ENCODE peak calls at places on chromosomes 16 and 17, in nine cellular contexts. One of them, this sample, is unnamed.

GRCh38 chr17:41917957-41918391 is 777 bp downstream of the ACLY start:
- DNase-seq in RWPE1: peak
- DNase-seq in endodermal cell: peak
- DNase-seq in HEK293T: peak
- DNase-seq in testis: peak
- DNase-seq in H54: no peak
- DNase-seq in left ventricle myocardium inferior: peak
- DNase-seq in stimulated activated CD4-positive, alpha-beta T cell treated with anti-CD3 and anti-CD28 coated beads, Interleukin-2, amount 100 ng/mL, for 24 hours: peak
- DNase-seq in activated effector memory CD4-positive, alpha-beta T cell treated with anti-CD3 and anti-CD28 coated beads, Interleukin-2, amount 50 U/mL, for 16 hours: peak
- DNase-seq in this sample: no peak

GRCh38 chr17:37787055-37787720 is 42.3 kb upstream of the HNF1B start:
- DNase-seq in RWPE1: no peak
- DNase-seq in HEK293T: no peak
- DNase-seq in H54: no peak
- DNase-seq in left ventricle myocardium inferior: no peak
- DNase-seq in activated effector memory CD4-positive, alpha-beta T cell treated with anti-CD3 and anti-CD28 coated beads, Interleukin-2, amount 50 U/mL, for 16 hours: no peak
- DNase-seq in testis: no peak
- DNase-seq in stimulated activated CD4-positive, alpha-beta T cell treated with anti-CD3 and anti-CD28 coated beads, Interleukin-2, amount 100 ng/mL, for 24 hours: no peak
- DNase-seq in endodermal cell: peak
- DNase-seq in this sample: peak

GRCh38 chr17:13638855-13639458 is 37.2 kb upstream of the HS3ST3A1 start:
- DNase-seq in testis: no peak
- DNase-seq in endodermal cell: peak
- DNase-seq in HEK293T: no peak
- DNase-seq in H54: no peak
- DNase-seq in activated effector memory CD4-positive, alpha-beta T cell treated with anti-CD3 and anti-CD28 coated beads, Interleukin-2, amount 50 U/mL, for 16 hours: no peak
- DNase-seq in left ventricle myocardium inferior: no peak
- DNase-seq in stimulated activated CD4-positive, alpha-beta T cell treated with anti-CD3 and anti-CD28 coated beads, Interleukin-2, amount 100 ng/mL, for 24 hours: no peak
- DNase-seq in RWPE1: no peak
- DNase-seq in this sample: no peak

GRCh38 chr17:39205112-39205526 is 5.0 kb downstream of the RPL19 start:
- DNase-seq in activated effector memory CD4-positive, alpha-beta T cell treated with anti-CD3 and anti-CD28 coated beads, Interleukin-2, amount 50 U/mL, for 16 hours: no peak
- DNase-seq in H54: no peak
- DNase-seq in endodermal cell: no peak
- DNase-seq in RWPE1: no peak
- DNase-seq in left ventricle myocardium inferior: no peak
- DNase-seq in HEK293T: no peak
- DNase-seq in testis: no peak
- DNase-seq in stimulated activated CD4-positive, alpha-beta T cell treated with anti-CD3 and anti-CD28 coated beads, Interleukin-2, amount 100 ng/mL, for 24 hours: no peak
- DNase-seq in this sample: no peak

GRCh38 chr17:77445030-77445907 is 304.5 kb downstream of the SEC14L1 start:
- DNase-seq in H54: no peak
- DNase-seq in left ventricle myocardium inferior: no peak
- DNase-seq in endodermal cell: no peak
- DNase-seq in RWPE1: no peak
- DNase-seq in testis: no peak
- DNase-seq in activated effector memory CD4-positive, alpha-beta T cell treated with anti-CD3 and anti-CD28 coated beads, Interleukin-2, amount 50 U/mL, for 16 hours: peak
- DNase-seq in stimulated activated CD4-positive, alpha-beta T cell treated with anti-CD3 and anti-CD28 coated beads, Interleukin-2, amount 100 ng/mL, for 24 hours: peak
- DNase-seq in HEK293T: no peak
- DNase-seq in this sample: peak

GRCh38 chr16:65579050-65579449 is 457.2 kb upstream of the CDH11 start:
- DNase-seq in activated effector memory CD4-positive, alpha-beta T cell treated with anti-CD3 and anti-CD28 coated beads, Interleukin-2, amount 50 U/mL, for 16 hours: no peak
- DNase-seq in HEK293T: no peak
- DNase-seq in H54: no peak
- DNase-seq in testis: no peak
- DNase-seq in endodermal cell: no peak
- DNase-seq in stimulated activated CD4-positive, alpha-beta T cell treated with anti-CD3 and anti-CD28 coated beads, Interleukin-2, amount 100 ng/mL, for 24 hours: no peak
- DNase-seq in left ventricle myocardium inferior: no peak
- DNase-seq in RWPE1: no peak
- DNase-seq in this sample: no peak

GRCh38 chr17:13740692-13741091 is 139.0 kb upstream of the HS3ST3A1 start:
- DNase-seq in H54: no peak
- DNase-seq in left ventricle myocardium inferior: no peak
- DNase-seq in endodermal cell: no peak
- DNase-seq in HEK293T: no peak
- DNase-seq in testis: no peak
- DNase-seq in RWPE1: no peak
- DNase-seq in stimulated activated CD4-positive, alpha-beta T cell treated with anti-CD3 and anti-CD28 coated beads, Interleukin-2, amount 100 ng/mL, for 24 hours: no peak
- DNase-seq in activated effector memory CD4-positive, alpha-beta T cell treated with anti-CD3 and anti-CD28 coated beads, Interleukin-2, amount 50 U/mL, for 16 hours: no peak
- DNase-seq in this sample: no peak

GRCh38 chr16:2008631-2009301 is 855 bp downstream of the ZNF598 start:
- DNase-seq in endodermal cell: no peak
- DNase-seq in H54: no peak
- DNase-seq in left ventricle myocardium inferior: peak
- DNase-seq in HEK293T: no peak
- DNase-seq in RWPE1: no peak
- DNase-seq in stimulated activated CD4-positive, alpha-beta T cell treated with anti-CD3 and anti-CD28 coated beads, Interleukin-2, amount 100 ng/mL, for 24 hours: peak
- DNase-seq in activated effector memory CD4-positive, alpha-beta T cell treated with anti-CD3 and anti-CD28 coated beads, Interleukin-2, amount 50 U/mL, for 16 hours: peak
- DNase-seq in testis: no peak
- DNase-seq in this sample: no peak

GRCh38 chr17:28807925-28808641 is 34.5 kb downstream of the FAM222B start:
- DNase-seq in RWPE1: peak
- DNase-seq in testis: no peak
- DNase-seq in HEK293T: peak
- DNase-seq in endodermal cell: peak
- DNase-seq in left ventricle myocardium inferior: no peak
- DNase-seq in activated effector memory CD4-positive, alpha-beta T cell treated with anti-CD3 and anti-CD28 coated beads, Interleukin-2, amount 50 U/mL, for 16 hours: no peak
- DNase-seq in H54: peak
- DNase-seq in stimulated activated CD4-positive, alpha-beta T cell treated with anti-CD3 and anti-CD28 coated beads, Interleukin-2, amount 100 ng/mL, for 24 hours: no peak
- DNase-seq in this sample: peak

GRCh38 chr17:72609501-72609900 is 483.0 kb downstream of the SLC39A11 start:
- DNase-seq in activated effector memory CD4-positive, alpha-beta T cell treated with anti-CD3 and anti-CD28 coated beads, Interleukin-2, amount 50 U/mL, for 16 hours: no peak
- DNase-seq in H54: peak
- DNase-seq in left ventricle myocardium inferior: no peak
- DNase-seq in HEK293T: no peak
- DNase-seq in testis: no peak
- DNase-seq in RWPE1: peak
- DNase-seq in endodermal cell: no peak
- DNase-seq in stimulated activated CD4-positive, alpha-beta T cell treated with anti-CD3 and anti-CD28 coated beads, Interleukin-2, amount 100 ng/mL, for 24 hours: no peak
- DNase-seq in this sample: peak

GRCh38 chr16:66523861-66524354 is 26.0 kb downstream of the TK2 start:
- DNase-seq in testis: no peak
- DNase-seq in endodermal cell: no peak
- DNase-seq in H54: no peak
- DNase-seq in RWPE1: no peak
- DNase-seq in HEK293T: no peak
- DNase-seq in left ventricle myocardium inferior: no peak
- DNase-seq in stimulated activated CD4-positive, alpha-beta T cell treated with anti-CD3 and anti-CD28 coated beads, Interleukin-2, amount 100 ng/mL, for 24 hours: no peak
- DNase-seq in activated effector memory CD4-positive, alpha-beta T cell treated with anti-CD3 and anti-CD28 coated beads, Interleukin-2, amount 50 U/mL, for 16 hours: peak
- DNase-seq in this sample: no peak

GRCh38 chr16:2023098-2023925 is 3.4 kb upstream of the NHERF2 start:
- DNase-seq in testis: peak
- DNase-seq in endodermal cell: peak
- DNase-seq in H54: peak
- DNase-seq in stimulated activated CD4-positive, alpha-beta T cell treated with anti-CD3 and anti-CD28 coated beads, Interleukin-2, amount 100 ng/mL, for 24 hours: peak
- DNase-seq in activated effector memory CD4-positive, alpha-beta T cell treated with anti-CD3 and anti-CD28 coated beads, Interleukin-2, amount 50 U/mL, for 16 hours: peak
- DNase-seq in RWPE1: peak
- DNase-seq in HEK293T: peak
- DNase-seq in left ventricle myocardium inferior: peak
- DNase-seq in this sample: peak